ENCODE peak calls at places on chromosome 22, in seven cellular contexts. D is kidney glomerular epithelial cell; G is fibroblast of mammary gland; Q is activated CD4-positive, alpha-beta T cell treated with anti-CD3 and anti-CD28 coated beads for 48 hours; C is AG10803; A is adipocyte; J is GM23248. X is an unnamed sample.

GRCh38 chr22:20972014-20972797 is 5.2 kb downstream of the AIFM3 start:
- DNase-seq in J (peak; percentile 30), G (no peak), Q (no peak), C (no peak), A (peak; percentile 7), D (no peak), X (no peak)

GRCh38 chr22:20092477-20092854 is 12.4 kb downstream of the DGCR8 start:
- DNase-seq in J (no peak), C (no peak), D (no peak), G (no peak), Q (no peak), A (no peak), X (no peak)

GRCh38 chr22:26554956-26555355 is 35.0 kb downstream of the TPST2 start:
- DNase-seq in G (no peak), A (no peak), C (no peak), J (no peak), D (no peak), Q (no peak), X (no peak)

GRCh38 chr22:21963286-21963685 is 10.6 kb upstream of the PPM1F start:
- DNase-seq in J (no peak), G (no peak), D (no peak), Q (no peak), C (no peak), A (no peak), X (no peak)

GRCh38 chr22:50526849-50527801 is 1.7 kb upstream of the SCO2 start:
- DNase-seq in J (no peak), G (peak; percentile 50), A (peak; percentile 29), Q (peak; percentile 67), D (no peak), C (peak; percentile 38), X (no peak)

GRCh38 chr22:32789797-32790620 is 11.5 kb upstream of the TIMP3 start:
- DNase-seq in Q (no peak), A (no peak), C (no peak), J (peak; percentile 19), G (no peak), D (no peak), X (no peak)

GRCh38 chr22:19754701-19755144 is 5.9 kb upstream of the TBX1 start:
- DNase-seq in D (no peak), G (no peak), C (no peak), J (no peak), A (no peak), Q (no peak), X (no peak)

GRCh38 chr22:28051787-28052356 is 132.8 kb upstream of the PITPNB start:
- DNase-seq in Q (peak; percentile 50), C (peak; percentile 63), A (peak; percentile 82), G (peak; percentile 65), J (peak; percentile 72), D (peak; percentile 55), X (peak; percentile 13)

GRCh38 chr22:44211946-44212930 is 31.5 kb downstream of the PARVG start:
- DNase-seq in J (peak; percentile 49), C (peak; percentile 74), A (peak; percentile 64), Q (no peak), D (no peak), G (peak; percentile 20), X (no peak)

GRCh38 chr22:19430890-19431541 is 517 bp downstream of the HIRA start:
- DNase-seq in C (peak; percentile 25), Q (peak; percentile 35), J (peak; percentile 62), D (no peak), A (peak; percentile 65), G (peak; percentile 25), X (no peak)

GRCh38 chr22:40199223-40199622 is 21.5 kb downstream of the TNRC6B start:
- DNase-seq in C (no peak), Q (no peak), D (no peak), G (no peak), A (no peak), J (no peak), X (no peak)